ENCODE peak calls at places on chromosome 19, in eight cellular contexts. J is T-cell, T is H1, V is NCI-H1105, M is GM12865, P is T-helper 2 cell, O is T-helper 17 cell, S is posterior cingulate gyrus. L is an unnamed sample.

GRCh38 chr19:12187625-12188024 is 24.7 kb downstream of the ZNF136 start:
- DNase-seq in M (no peak), S (no peak), T (no peak), V (no peak), P (no peak), O (no peak), J (no peak), L (no peak)

GRCh38 chr19:13055213-13056051 is 47.2 kb downstream of the LYL1 start:
- DNase-seq in J (no peak), O (no peak), S (peak), P (no peak), M (no peak), T (no peak), V (no peak), L (no peak)

GRCh38 chr19:52007805-52008557 is at the start of gene ZNF615:
- DNase-seq in O (peak), J (peak), V (peak), T (peak), S (peak), P (peak), M (peak), L (peak)

GRCh38 chr19:11420894-11421606 is 1.9 kb upstream of the RGL3 start:
- DNase-seq in J (no peak), V (peak), S (no peak), O (no peak), M (no peak), T (no peak), P (no peak), L (peak)

GRCh38 chr19:342801-343421 is 1.7 kb downstream of the MIER2 start:
- DNase-seq in S (peak), V (no peak), T (no peak), M (no peak), P (no peak), J (no peak), O (no peak), L (no peak)

GRCh38 chr19:16654621-16655020 is 5.3 kb downstream of the SMIM7 start:
- DNase-seq in O (no peak), T (no peak), V (no peak), J (no peak), S (no peak), M (no peak), P (no peak), L (no peak)

GRCh38 chr19:40471111-40471510 is 4.3 kb downstream of the SPTBN4 start:
- DNase-seq in T (no peak), V (no peak), P (no peak), O (no peak), J (no peak), M (no peak), S (no peak), L (no peak)

GRCh38 chr19:39867952-39868351 is 21.8 kb upstream of the FBL start:
- DNase-seq in J (no peak), S (no peak), O (no peak), P (no peak), M (no peak), V (no peak), T (no peak), L (no peak)

GRCh38 chr19:32372726-32373613 is 27.6 kb downstream of the ZNF507 start:
- DNase-seq in O (no peak), M (no peak), T (no peak), V (no peak), J (no peak), P (no peak), S (no peak), L (no peak)

GRCh38 chr19:46000497-46001246 is 5.4 kb downstream of the CCDC61 start:
- DNase-seq in M (peak), S (peak), V (peak), T (no peak), O (peak), P (peak), J (peak), L (peak)

GRCh38 chr19:7865262-7865911 is 8.8 kb downstream of the PRR36 start:
- DNase-seq in M (peak), T (no peak), V (no peak), P (no peak), O (no peak), J (no peak), S (peak), L (no peak)

GRCh38 chr19:52946322-52947310 is 16.1 kb downstream of the ZNF816 start:
- DNase-seq in P (no peak), J (no peak), S (peak), O (no peak), V (no peak), T (peak), M (no peak), L (no peak)

GRCh38 chr19:41808663-41809566 is 12.5 kb downstream of the CEACAM3 start:
- DNase-seq in V (no peak), J (no peak), S (peak), O (no peak), P (no peak), M (no peak), T (no peak), L (no peak)

GRCh38 chr19:18456974-18457373 is 19.0 kb upstream of the ISYNA1 start:
- DNase-seq in S (peak), M (no peak), O (no peak), T (no peak), V (no peak), J (no peak), P (no peak), L (no peak)

GRCh38 chr19:1453525-1454371 is 3.8 kb downstream of the APC2 start:
- DNase-seq in P (no peak), S (peak), J (no peak), M (no peak), O (no peak), T (no peak), V (no peak), L (no peak)

GRCh38 chr19:10430505-10431253 is 10.3 kb downstream of the PDE4A start:
- DNase-seq in V (no peak), M (peak), P (no peak), O (no peak), S (peak), T (no peak), J (no peak), L (no peak)

GRCh38 chr19:16372065-16372915 is 47.7 kb downstream of the KLF2 start:
- DNase-seq in J (no peak), T (no peak), M (no peak), V (no peak), S (peak), O (no peak), P (no peak), L (no peak)

GRCh38 chr19:32020538-32020937 is 324.9 kb upstream of the ZNF507 start:
- DNase-seq in S (no peak), J (no peak), V (no peak), M (no peak), P (no peak), O (no peak), T (no peak), L (no peak)

GRCh38 chr19:46958542-46958941 is 61.1 kb upstream of the NPAS1 start:
- DNase-seq in T (no peak), O (no peak), M (peak), S (no peak), P (no peak), V (no peak), J (no peak), L (no peak)

GRCh38 chr19:46713781-46714522 is 3.0 kb downstream of the PRKD2 start:
- DNase-seq in P (peak), J (peak), M (peak), V (peak), S (peak), O (peak), T (no peak), L (peak)

GRCh38 chr19:3344608-3345598 is 21.5 kb upstream of the NFIC start:
- DNase-seq in O (no peak), J (no peak), V (no peak), P (no peak), M (no peak), T (no peak), S (no peak), L (no peak)

GRCh38 chr19:51724543-51724942 is 752 bp upstream of the HAS1 start:
- DNase-seq in J (no peak), V (no peak), O (no peak), S (no peak), P (no peak), M (no peak), T (no peak), L (no peak)

GRCh38 chr19:10010247-10010691 is at the start of gene COL5A3:
- DNase-seq in V (no peak), M (no peak), O (no peak), J (no peak), P (no peak), S (no peak), T (no peak), L (no peak)

GRCh38 chr19:53965091-53965490 is 2.4 kb downstream of the CACNG8 start:
- DNase-seq in V (no peak), S (peak), P (no peak), M (no peak), T (no peak), O (no peak), J (no peak), L (no peak)

GRCh38 chr19:31516756-31517155 is 167.5 kb upstream of the TSHZ3 start:
- DNase-seq in P (no peak), T (no peak), O (no peak), M (no peak), S (no peak), V (no peak), J (no peak), L (no peak)

GRCh38 chr19:51093066-51093465 is 10.4 kb upstream of the KLK14 start:
- DNase-seq in V (no peak), J (no peak), T (no peak), O (no peak), P (no peak), S (peak), M (no peak), L (no peak)

GRCh38 chr19:56838930-56839664 is 1.4 kb downstream of the PEG3 start:
- DNase-seq in M (no peak), T (no peak), S (peak), V (no peak), J (peak), O (peak), P (no peak), L (no peak)

GRCh38 chr19:23075031-23075733 is 41.6 kb upstream of the ZNF730 start:
- DNase-seq in J (no peak), V (peak), S (peak), O (no peak), M (peak), T (peak), P (no peak), L (no peak)

GRCh38 chr19:2330632-2331284 is 2.3 kb downstream of the SPPL2B start:
- DNase-seq in S (no peak), O (no peak), P (no peak), J (no peak), V (peak), M (no peak), T (no peak), L (no peak)

GRCh38 chr19:611506-611869 is 21.8 kb downstream of the HCN2 start:
- DNase-seq in M (peak), O (no peak), S (no peak), P (peak), T (no peak), V (no peak), J (no peak), L (no peak)

GRCh38 chr19:54325194-54325621 is 12.2 kb upstream of the LILRA5 start:
- DNase-seq in M (peak), T (no peak), O (peak), J (peak), P (peak), S (no peak), V (peak), L (peak)